ENCODE peak calls at places on chromosomes 4 and X, in seven cellular contexts. R is stomach, A is heart left ventricle, S is A549, Z is GM12878, V is esophagus squamous epithelium, K is suprapubic skin. H is an unnamed sample.

GRCh38 chrX:86148024-86148511 is at the start of gene DACH2:
- DNase-seq in R (peak), A (peak), S (peak), Z (no peak), V (no peak), K (peak), H (no peak)

GRCh38 chrX:52363247-52363883 is 5.5 kb upstream of the XAGE2 start:
- DNase-seq in R (no peak), A (no peak), S (peak), Z (no peak), V (no peak), K (no peak), H (no peak)

GRCh38 chrX:109472939-109473713 is 8.8 kb downstream of the GUCY2F start:
- DNase-seq in R (no peak), A (no peak), S (peak), Z (no peak), V (no peak), K (no peak), H (no peak)

GRCh38 chr4:94570558-94570957 is 118.8 kb downstream of the PDLIM5 start:
- DNase-seq in R (no peak), A (no peak), S (no peak), Z (no peak), V (no peak), K (no peak), H (no peak)

GRCh38 chr4:25904748-25905082 is 9.3 kb upstream of the SMIM20 start:
- DNase-seq in R (no peak), A (no peak), S (no peak), Z (no peak), V (no peak), K (no peak), H (no peak)

GRCh38 chrX:125651426-125651825 is 331.8 kb downstream of the TEX13C start:
- DNase-seq in R (no peak), A (no peak), S (no peak), Z (no peak), V (no peak), K (no peak), H (no peak)

GRCh38 chr4:3791910-3792542 is 25.8 kb downstream of the ADRA2C start:
- DNase-seq in R (peak), A (peak), S (peak), Z (no peak), V (no peak), K (no peak), H (no peak)

GRCh38 chr4:101795704-101796103 is 5.2 kb downstream of the BANK1 start:
- DNase-seq in R (no peak), A (no peak), S (no peak), Z (no peak), V (no peak), K (no peak), H (no peak)

GRCh38 chrX:19886888-19887531 is 390 bp downstream of the SH3KBP1 start:
- DNase-seq in R (peak), A (peak), S (peak), Z (no peak), V (no peak), K (peak), H (no peak)

DNA sequence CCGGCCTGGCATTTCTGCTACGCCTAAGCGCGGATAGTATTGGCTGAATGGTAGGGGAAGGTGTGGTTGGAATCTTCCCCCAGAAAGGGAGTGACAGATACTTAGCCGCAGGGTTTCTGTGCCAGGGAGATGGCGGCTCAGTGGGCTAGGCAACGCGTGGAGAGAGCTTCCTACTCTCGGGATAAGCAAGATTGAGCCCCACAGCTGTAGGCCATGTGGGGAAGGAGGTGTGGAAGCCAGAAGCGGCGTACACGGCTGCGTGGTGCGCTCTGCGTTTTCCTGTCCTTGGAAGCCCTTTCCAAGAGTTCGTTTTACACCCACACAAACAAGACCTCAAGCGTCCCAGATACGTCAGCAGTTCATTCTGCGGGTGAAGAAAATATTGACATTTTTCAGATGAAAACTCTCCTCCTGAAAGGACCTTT is 376 bp upstream of the GPAT3 start:
- DNase-seq in R (peak), A (peak), S (no peak), Z (no peak), V (no peak), K (peak), H (no peak)
- H3K27ac ChIP-seq in R (peak), A (peak), S (peak), Z (no peak), V (peak), K (peak), H (peak)

DNA sequence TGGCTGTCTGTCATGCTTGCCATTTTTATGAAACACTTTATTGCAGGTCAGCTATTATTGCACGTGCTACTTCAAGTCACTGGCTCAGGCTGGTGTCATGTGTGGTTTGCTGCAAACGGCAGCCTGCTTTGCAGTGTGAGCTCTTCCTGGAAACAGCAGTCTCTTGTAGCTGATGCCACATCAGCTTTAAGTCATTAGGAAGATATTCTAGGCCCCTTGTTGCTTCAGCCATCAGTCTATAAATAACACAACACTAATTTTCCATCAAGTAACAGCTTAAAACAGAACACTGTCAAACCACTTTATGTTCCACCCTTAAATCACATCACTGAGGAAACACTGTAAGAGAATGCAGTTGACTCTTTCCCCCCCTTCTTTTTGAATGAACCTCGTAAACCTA is 93.8 kb downstream of the GATB start:
- DNase-seq in R (no peak), A (no peak), S (no peak), Z (no peak), V (no peak), K (no peak), H (no peak)
- TF ChIP-seq POLR2A in R (no peak), A (no peak), S (no peak), Z (no peak), V (no peak), K (no peak), H (no peak)

GRCh38 chr4:76012388-76012801 is 5.1 kb upstream of the CXCL9 start:
- DNase-seq in R (no peak), A (no peak), S (no peak), Z (no peak), V (no peak), K (no peak), H (no peak)
- H3K27ac ChIP-seq in R (peak), A (peak), S (no peak), Z (peak), V (peak), K (no peak), H (peak)

GRCh38 chrX:38165023-38165422 is 55.6 kb downstream of the SRPX start:
- DNase-seq in R (no peak), A (no peak), S (no peak), Z (no peak), V (no peak), K (no peak), H (no peak)
- TF ChIP-seq POLR2A in R (no peak), A (no peak), S (no peak), Z (no peak), V (no peak), K (no peak), H (no peak)

GRCh38 chrX:100635989-100636320 is 651 bp downstream of the TSPAN6 start:
- DNase-seq in R (no peak), A (no peak), S (no peak), Z (no peak), V (no peak), K (no peak), H (no peak)
- H3K27ac ChIP-seq in R (peak), A (no peak), S (peak), Z (no peak), V (peak), K (peak), H (peak)

GRCh38 chr4:153465583-153465921 is 608 bp upstream of the TMEM131L start:
- DNase-seq in R (peak), A (peak), S (peak), Z (no peak), V (peak), K (peak), H (no peak)
- TF ChIP-seq POLR2A in R (no peak), A (no peak), S (no peak), Z (no peak), V (no peak), K (no peak), H (no peak)

GRCh38 chr4:78533854-78534253 is 17.7 kb upstream of the ANXA3 start:
- DNase-seq in R (no peak), A (no peak), S (no peak), Z (no peak), V (no peak), K (no peak), H (no peak)
- H3K27ac ChIP-seq in R (no peak), A (no peak), S (no peak), Z (no peak), V (no peak), K (peak), H (no peak)

H was measured in vagina.